ENCODE peak calls at places on chromosomes 7 and 10, in four cellular contexts. O is HCT116, F is GM12878, R is K562. Q is an unnamed sample.

GRCh38 chr7:117278040-117278439 is 44.8 kb downstream of the WNT2 start:
- DNase-seq in O (no peak), F (no peak), R (no peak), Q (no peak)

GRCh38 chr10:70563230-70563629 is 39.3 kb downstream of the PRF1 start:
- DNase-seq in O (no peak), F (no peak), R (no peak), Q (no peak)

GRCh38 chr10:104732222-104732621 is 91.1 kb downstream of the SORCS3 start:
- DNase-seq in O (no peak), F (no peak), R (no peak), Q (no peak)

GRCh38 chr7:90624128-90624980 is 28.2 kb downstream of the CDK14 start:
- DNase-seq in O (no peak), F (no peak), R (no peak), Q (no peak)

GRCh38 chr7:7452652-7453051 is 83.0 kb downstream of the COL28A1 start:
- DNase-seq in O (no peak), F (no peak), R (no peak), Q (no peak)

GRCh38 chr7:55477781-55478374 is 94.4 kb downstream of the VOPP1 start:
- DNase-seq in O (no peak), F (no peak), R (no peak), Q (peak; percentile 45)

GRCh38 chr10:76136876-76137420 is 705.5 kb downstream of the LRMDA start:
- DNase-seq in O (no peak), F (no peak), R (no peak), Q (no peak)

GRCh38 chr7:101179117-101179779 is 845 bp downstream of the NAT16 start:
- DNase-seq in O (no peak), F (no peak), R (no peak), Q (no peak)

GRCh38 chr7:30142710-30143109 is 7.9 kb downstream of the MTURN start:
- DNase-seq in O (peak; percentile 39), F (no peak), R (no peak), Q (no peak)

GRCh38 chr10:90818736-90819135 is 39.1 kb downstream of the HTR7 start:
- DNase-seq in O (no peak), F (no peak), R (no peak), Q (no peak)

GRCh38 chr7:13414661-13415105 is 574.8 kb downstream of the ETV1 start:
- DNase-seq in O (no peak), F (no peak), R (no peak), Q (no peak)

GRCh38 chr10:79104264-79104954 is 35.6 kb downstream of the ZMIZ1 start:
- DNase-seq in O (no peak), F (no peak), R (no peak), Q (no peak)

GRCh38 chr10:79250259-79250658 is 97.0 kb upstream of the PPIF start:
- DNase-seq in O (no peak), F (no peak), R (no peak), Q (no peak)

GRCh38 chr7:106488465-106488864 is 172.5 kb downstream of the CCDC71L start:
- DNase-seq in O (no peak), F (no peak), R (no peak), Q (no peak)

GRCh38 chr10:118965096-118965495 is 64.4 kb upstream of the NANOS1 start:
- DNase-seq in O (no peak), F (no peak), R (no peak), Q (no peak)

GRCh38 chr10:110496553-110497437 is 912 bp upstream of the DUSP5 start:
- DNase-seq in O (no peak), F (no peak), R (no peak), Q (no peak)

GRCh38 chr7:79454325-79454960 is 976 bp upstream of the MAGI2 start:
- DNase-seq in O (no peak), F (no peak), R (no peak), Q (peak; percentile 71)

GRCh38 chr7:90655566-90655965 is 59.4 kb downstream of the CDK14 start:
- DNase-seq in O (no peak), F (no peak), R (no peak), Q (no peak)

GRCh38 chr10:131312261-131312801 is 810 bp upstream of the TCERG1L start:
- DNase-seq in O (no peak), F (no peak), R (no peak), Q (peak; percentile 64)

GRCh38 chr10:27285093-27285492 is 44.5 kb upstream of the ACBD5 start:
- DNase-seq in O (peak; percentile 8), F (no peak), R (no peak), Q (no peak)

GRCh38 chr7:127107601-127108007 is 145.1 kb downstream of the GRM8 start:
- DNase-seq in O (peak; percentile 33), F (peak; percentile 8), R (peak; percentile 65), Q (no peak)

GRCh38 chr10:80684217-80684616 is 146.5 kb downstream of the SH2D4B start:
- DNase-seq in O (peak; percentile 70), F (no peak), R (peak; percentile 88), Q (no peak)

GRCh38 chr7:149071641-149072437 is 18.7 kb downstream of the ZNF786 start:
- DNase-seq in O (peak; percentile 88), F (no peak), R (peak; percentile 33), Q (peak; percentile 81)

GRCh38 chr7:76057813-76058145 is 9.9 kb downstream of the MDH2 start:
- DNase-seq in O (no peak), F (no peak), R (no peak), Q (no peak)

GRCh38 chr7:32539917-32540544 is 44.7 kb downstream of the AVL9 start:
- DNase-seq in O (no peak), F (no peak), R (no peak), Q (no peak)

GRCh38 chr7:73314271-73314670 is 5.6 kb upstream of the NSUN5 start:
- DNase-seq in O (no peak), F (no peak), R (no peak), Q (no peak)

GRCh38 chr10:8114741-8115340 is 60.4 kb downstream of the GATA3 start:
- DNase-seq in O (no peak), F (no peak), R (no peak), Q (no peak)

GRCh38 chr7:30936650-30937245 is 25.1 kb downstream of the AQP1 start:
- DNase-seq in O (no peak), F (no peak), R (no peak), Q (no peak)

GRCh38 chr10:27258838-27259532 is 18.4 kb upstream of the ACBD5 start:
- DNase-seq in O (no peak), F (no peak), R (no peak), Q (peak; percentile 75)

GRCh38 chr7:157278791-157279678 is 57.8 kb upstream of the DNAJB6 start:
- DNase-seq in O (no peak), F (no peak), R (peak; percentile 76), Q (no peak)

GRCh38 chr10:58625070-58625469 is 112.4 kb downstream of the BICC1 start:
- DNase-seq in O (no peak), F (no peak), R (no peak), Q (no peak)

GRCh38 chr10:26790596-26790995 is 70.2 kb downstream of the ABI1 start:
- DNase-seq in O (no peak), F (no peak), R (no peak), Q (no peak)

GRCh38 chr10:33334170-33334838 is at the start of gene NRP1:
- DNase-seq in O (no peak), F (no peak), R (no peak), Q (peak; percentile 64)

GRCh38 chr7:22351878-22352277 is 5.1 kb downstream of the RAPGEF5 start:
- DNase-seq in O (no peak), F (no peak), R (no peak), Q (no peak)

GRCh38 chr7:3922175-3922635 is 621.2 kb downstream of the SDK1 start:
- DNase-seq in O (peak; percentile 72), F (no peak), R (peak; percentile 27), Q (peak; percentile 34)

GRCh38 chr10:15901889-15902288 is 41.6 kb upstream of the MINDY3 start:
- DNase-seq in O (no peak), F (no peak), R (no peak), Q (peak; percentile 25)

GRCh38 chr10:72320676-72321247 is 34.0 kb downstream of the DNAJB12 start:
- DNase-seq in O (peak; percentile 95), F (peak; percentile 95), R (peak; percentile 96), Q (peak; percentile 76)

GRCh38 chr7:107345898-107346297 is 124.0 kb upstream of the GPR22 start:
- DNase-seq in O (no peak), F (no peak), R (no peak), Q (no peak)

DNA sequence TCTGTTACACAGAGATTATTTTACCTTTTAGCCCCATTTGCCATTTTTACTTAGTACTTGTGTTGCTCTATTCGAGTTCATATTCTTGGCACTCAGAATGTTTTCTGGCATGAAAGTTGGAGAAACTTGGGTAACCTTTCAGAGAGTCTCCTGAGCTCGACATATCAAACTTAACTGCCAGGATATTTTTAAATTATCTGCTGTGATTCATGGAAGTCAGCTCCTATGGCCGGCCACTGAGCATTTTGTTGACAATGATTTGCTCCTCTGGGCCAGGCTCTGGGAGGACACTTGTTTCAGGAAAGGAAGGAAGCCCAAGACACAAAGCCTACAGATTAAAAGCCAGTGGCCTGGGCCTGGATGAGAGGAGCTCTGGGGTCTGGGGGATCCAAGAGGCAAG is 396.7 kb downstream of the TNS3 start:
- DNase-seq in O (no peak), F (no peak), R (no peak), Q (no peak)
- TF ChIP-seq EGR1 in O (no peak), F (no peak), R (no peak), Q (no peak)

GRCh38 chr10:123393170-123393569 is 239.0 kb downstream of the BUB3 start:
- DNase-seq in O (no peak), F (no peak), R (no peak), Q (no peak)

GRCh38 chr10:123390874-123391273 is 236.7 kb downstream of the BUB3 start:
- DNase-seq in O (no peak), F (no peak), R (no peak), Q (no peak)

GRCh38 chr10:123390332-123390731 is 236.1 kb downstream of the BUB3 start:
- DNase-seq in O (no peak), F (no peak), R (peak; percentile 8), Q (no peak)

GRCh38 chr10:123391275-123392028 is 237.2 kb downstream of the BUB3 start:
- DNase-seq in O (no peak), F (peak; percentile 62), R (no peak), Q (no peak)

GRCh38 chr10:123392182-123392930 is 238.2 kb downstream of the BUB3 start:
- DNase-seq in O (no peak), F (peak; percentile 99), R (no peak), Q (no peak)
- TF ChIP-seq EGR1 in O (no peak), F (no peak), R (no peak), Q (no peak)

DNA sequence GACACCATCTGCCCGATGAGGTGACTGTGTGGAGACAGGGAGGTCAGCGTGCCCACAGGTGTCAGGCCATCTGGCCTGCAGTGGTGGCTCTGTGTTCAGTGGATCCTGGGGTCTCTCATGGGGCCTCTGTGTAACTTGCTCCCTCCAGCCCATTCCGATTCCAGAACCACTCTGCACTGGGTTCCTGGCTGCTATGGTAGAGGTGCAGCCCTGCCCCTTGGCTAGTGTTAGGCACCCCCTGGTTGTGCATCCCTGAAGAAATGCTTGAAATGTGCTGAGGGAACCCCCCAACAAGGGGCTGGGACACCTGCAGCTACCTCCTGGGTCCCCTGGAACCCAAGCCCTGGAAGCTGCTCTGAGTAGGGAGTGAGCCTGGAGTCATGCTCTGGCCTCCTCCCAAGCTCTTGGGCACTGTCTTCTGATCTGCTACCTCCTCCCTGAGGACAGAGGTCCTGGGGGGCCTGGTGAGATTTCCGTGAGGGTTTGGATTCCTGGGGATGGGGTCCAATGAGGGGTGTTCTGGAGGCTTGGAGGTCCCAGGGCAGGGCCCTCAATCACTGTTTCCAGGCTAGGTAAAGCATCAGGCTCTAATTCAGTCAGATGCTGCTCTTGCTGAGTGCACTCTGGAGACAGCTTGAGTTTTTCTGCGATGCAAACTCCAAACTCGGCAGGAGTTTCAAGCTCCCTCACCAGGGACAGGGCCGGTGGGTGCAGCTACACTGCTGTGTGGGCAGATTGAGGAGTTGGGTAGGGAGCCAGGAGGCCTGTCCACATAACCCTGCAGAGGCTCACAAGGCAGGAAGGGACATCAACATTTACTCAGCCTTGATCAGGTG is 27.7 kb downstream of the RAMP3 start:
- DNase-seq in O (no peak), F (no peak), R (no peak), Q (no peak)
- TF ChIP-seq EGR1 in O (no peak), F (no peak), R (no peak), Q (no peak)

GRCh38 chr7:151695856-151696555 is 176.3 kb upstream of the RHEB start:
- DNase-seq in O (no peak), F (no peak), R (no peak), Q (no peak)
- TF ChIP-seq EGR1 in O (no peak), F (no peak), R (no peak), Q (no peak)

Q was measured in H1.